ENCODE peak calls at places on chromosomes 12 and 14, in eight cellular contexts. One of them, this sample, is unnamed.

GRCh38 chr12:32478858-32479257 is 79.5 kb downstream of the FGD4 start:
- DNase-seq in left ventricle myocardium inferior: no peak
- DNase-seq in neural progenitor cell: no peak
- DNase-seq in OCI-LY7: no peak
- DNase-seq in neuronal stem cell: no peak
- DNase-seq in gastrocnemius medialis: no peak
- DNase-seq in CD4-positive, alpha-beta memory T cell: no peak
- DNase-seq in aorta: no peak
- DNase-seq in this sample: no peak

GRCh38 chr12:93442411-93443340 is 929 bp upstream of the UBE2N start:
- DNase-seq in OCI-LY7: no peak
- DNase-seq in neuronal stem cell: no peak
- DNase-seq in aorta: no peak
- DNase-seq in gastrocnemius medialis: no peak
- DNase-seq in CD4-positive, alpha-beta memory T cell: no peak
- DNase-seq in neural progenitor cell: peak; percentile 15
- DNase-seq in left ventricle myocardium inferior: no peak
- DNase-seq in this sample: no peak

GRCh38 chr12:49946086-49946485 is 4.5 kb upstream of the AQP2 start:
- DNase-seq in neural progenitor cell: no peak
- DNase-seq in CD4-positive, alpha-beta memory T cell: no peak
- DNase-seq in left ventricle myocardium inferior: no peak
- DNase-seq in gastrocnemius medialis: no peak
- DNase-seq in aorta: no peak
- DNase-seq in OCI-LY7: no peak
- DNase-seq in neuronal stem cell: no peak
- DNase-seq in this sample: no peak

GRCh38 chr12:76259660-76260389 is 88.4 kb downstream of the BBS10 start:
- DNase-seq in neuronal stem cell: no peak
- DNase-seq in left ventricle myocardium inferior: no peak
- DNase-seq in aorta: no peak
- DNase-seq in neural progenitor cell: no peak
- DNase-seq in CD4-positive, alpha-beta memory T cell: no peak
- DNase-seq in gastrocnemius medialis: peak; percentile 50
- DNase-seq in OCI-LY7: peak; percentile 28
- DNase-seq in this sample: no peak

GRCh38 chr12:120835304-120835612 is 68.9 kb downstream of the SPPL3 start:
- DNase-seq in gastrocnemius medialis: no peak
- DNase-seq in left ventricle myocardium inferior: no peak
- DNase-seq in aorta: no peak
- DNase-seq in OCI-LY7: no peak
- DNase-seq in CD4-positive, alpha-beta memory T cell: no peak
- DNase-seq in neuronal stem cell: no peak
- DNase-seq in neural progenitor cell: no peak
- DNase-seq in this sample: no peak

GRCh38 chr14:49621114-49621881 is 699 bp downstream of the MGAT2 start:
- DNase-seq in aorta: peak; percentile 94
- DNase-seq in neural progenitor cell: peak; percentile 79
- DNase-seq in CD4-positive, alpha-beta memory T cell: no peak
- DNase-seq in OCI-LY7: peak; percentile 86
- DNase-seq in neuronal stem cell: no peak
- DNase-seq in left ventricle myocardium inferior: peak; percentile 71
- DNase-seq in gastrocnemius medialis: peak; percentile 29
- DNase-seq in this sample: peak; percentile 87

GRCh38 chr12:3313655-3314305 is 177.2 kb upstream of the PRMT8 start:
- DNase-seq in gastrocnemius medialis: no peak
- DNase-seq in OCI-LY7: peak; percentile 40
- DNase-seq in neural progenitor cell: peak; percentile 74
- DNase-seq in left ventricle myocardium inferior: no peak
- DNase-seq in neuronal stem cell: peak; percentile 23
- DNase-seq in CD4-positive, alpha-beta memory T cell: peak; percentile 4
- DNase-seq in aorta: no peak
- DNase-seq in this sample: no peak

GRCh38 chr12:51270067-51270846 is at the start of gene SMAGP:
- DNase-seq in OCI-LY7: peak; percentile 66
- DNase-seq in aorta: peak; percentile 84
- DNase-seq in neuronal stem cell: peak; percentile 62
- DNase-seq in CD4-positive, alpha-beta memory T cell: peak; percentile 36
- DNase-seq in left ventricle myocardium inferior: peak; percentile 62
- DNase-seq in neural progenitor cell: peak; percentile 89
- DNase-seq in gastrocnemius medialis: no peak
- DNase-seq in this sample: no peak

GRCh38 chr14:73239463-73240241 is 2.3 kb downstream of the PAPLN start:
- DNase-seq in neural progenitor cell: peak; percentile 67
- DNase-seq in CD4-positive, alpha-beta memory T cell: no peak
- DNase-seq in OCI-LY7: no peak
- DNase-seq in neuronal stem cell: no peak
- DNase-seq in left ventricle myocardium inferior: peak; percentile 51
- DNase-seq in gastrocnemius medialis: no peak
- DNase-seq in aorta: peak; percentile 81
- DNase-seq in this sample: peak; percentile 77

GRCh38 chr12:48037267-48037915 is 33.1 kb upstream of the COL2A1 start:
- DNase-seq in aorta: no peak
- DNase-seq in left ventricle myocardium inferior: no peak
- DNase-seq in OCI-LY7: no peak
- DNase-seq in neural progenitor cell: peak; percentile 95
- DNase-seq in neuronal stem cell: peak; percentile 88
- DNase-seq in gastrocnemius medialis: no peak
- DNase-seq in CD4-positive, alpha-beta memory T cell: no peak
- DNase-seq in this sample: no peak

GRCh38 chr12:78338054-78338785 is 507.5 kb downstream of the NAV3 start:
- DNase-seq in aorta: no peak
- DNase-seq in left ventricle myocardium inferior: no peak
- DNase-seq in OCI-LY7: no peak
- DNase-seq in CD4-positive, alpha-beta memory T cell: no peak
- DNase-seq in neuronal stem cell: no peak
- DNase-seq in neural progenitor cell: no peak
- DNase-seq in gastrocnemius medialis: no peak
- DNase-seq in this sample: no peak

GRCh38 chr14:95388699-95389098 is 69.0 kb upstream of the CLMN start:
- DNase-seq in OCI-LY7: no peak
- DNase-seq in CD4-positive, alpha-beta memory T cell: no peak
- DNase-seq in neural progenitor cell: no peak
- DNase-seq in gastrocnemius medialis: no peak
- DNase-seq in aorta: no peak
- DNase-seq in neuronal stem cell: no peak
- DNase-seq in left ventricle myocardium inferior: no peak
- DNase-seq in this sample: peak; percentile 25

GRCh38 chr12:70178038-70178437 is 65.2 kb upstream of the CNOT2 start:
- DNase-seq in CD4-positive, alpha-beta memory T cell: no peak
- DNase-seq in neuronal stem cell: no peak
- DNase-seq in aorta: no peak
- DNase-seq in left ventricle myocardium inferior: no peak
- DNase-seq in OCI-LY7: no peak
- DNase-seq in gastrocnemius medialis: no peak
- DNase-seq in neural progenitor cell: no peak
- DNase-seq in this sample: no peak

GRCh38 chr14:81676395-81676794 is 142.7 kb upstream of the SEL1L start:
- DNase-seq in OCI-LY7: no peak
- DNase-seq in left ventricle myocardium inferior: no peak
- DNase-seq in CD4-positive, alpha-beta memory T cell: no peak
- DNase-seq in aorta: no peak
- DNase-seq in gastrocnemius medialis: no peak
- DNase-seq in neuronal stem cell: no peak
- DNase-seq in neural progenitor cell: no peak
- DNase-seq in this sample: no peak

GRCh38 chr14:92718659-92719058 is 29.8 kb downstream of the LGMN start:
- DNase-seq in left ventricle myocardium inferior: no peak
- DNase-seq in neuronal stem cell: no peak
- DNase-seq in OCI-LY7: no peak
- DNase-seq in aorta: no peak
- DNase-seq in CD4-positive, alpha-beta memory T cell: no peak
- DNase-seq in gastrocnemius medialis: no peak
- DNase-seq in neural progenitor cell: no peak
- DNase-seq in this sample: no peak

GRCh38 chr14:92981726-92982125 is 58.8 kb downstream of the CHGA start:
- DNase-seq in OCI-LY7: no peak
- DNase-seq in gastrocnemius medialis: no peak
- DNase-seq in aorta: peak; percentile 40
- DNase-seq in CD4-positive, alpha-beta memory T cell: no peak
- DNase-seq in neural progenitor cell: no peak
- DNase-seq in neuronal stem cell: no peak
- DNase-seq in left ventricle myocardium inferior: no peak
- DNase-seq in this sample: no peak

GRCh38 chr14:37588956-37589737 is 5.9 kb downstream of the FOXA1 start:
- DNase-seq in neuronal stem cell: no peak
- DNase-seq in CD4-positive, alpha-beta memory T cell: no peak
- DNase-seq in aorta: no peak
- DNase-seq in gastrocnemius medialis: no peak
- DNase-seq in neural progenitor cell: peak; percentile 32
- DNase-seq in left ventricle myocardium inferior: no peak
- DNase-seq in OCI-LY7: no peak
- DNase-seq in this sample: no peak

GRCh38 chr14:75223664-75224154 is 47.3 kb upstream of the TMED10 start:
- DNase-seq in aorta: no peak
- DNase-seq in OCI-LY7: peak; percentile 79
- DNase-seq in CD4-positive, alpha-beta memory T cell: no peak
- DNase-seq in left ventricle myocardium inferior: peak; percentile 30
- DNase-seq in gastrocnemius medialis: no peak
- DNase-seq in neural progenitor cell: peak; percentile 79
- DNase-seq in neuronal stem cell: peak; percentile 49
- DNase-seq in this sample: peak; percentile 59

DNA sequence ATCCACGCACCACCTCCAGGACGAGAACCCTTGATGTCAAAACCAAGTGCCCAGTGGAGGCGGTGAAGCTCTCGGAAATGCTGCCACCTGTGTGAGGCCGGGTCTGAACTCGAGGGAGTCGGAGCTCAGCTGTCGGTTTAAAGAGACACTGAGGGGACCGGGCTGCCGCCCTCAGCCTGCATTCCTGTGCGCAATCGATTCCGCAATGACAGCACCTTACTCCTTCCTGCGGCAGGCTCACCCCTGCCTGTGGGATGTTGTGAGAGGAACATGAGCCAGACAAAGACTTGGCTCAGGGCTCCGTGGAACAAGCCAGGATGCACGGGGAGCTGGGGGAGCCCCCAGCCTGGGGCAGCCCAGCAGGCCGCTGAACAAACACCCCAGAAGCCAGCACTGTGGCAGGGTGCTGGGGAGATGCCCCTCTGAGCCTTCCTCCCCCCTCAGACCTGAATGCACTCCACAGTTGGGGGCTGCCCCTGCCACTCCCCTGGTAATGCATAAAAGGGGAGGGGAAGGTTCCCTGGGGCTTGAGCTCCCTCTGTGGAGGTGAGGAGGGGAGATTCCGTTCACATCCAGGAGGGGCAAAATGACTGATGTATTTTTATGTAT is 20.5 kb downstream of the RFLNA start:
- DNase-seq in OCI-LY7: no peak
- DNase-seq in aorta: no peak
- DNase-seq in left ventricle myocardium inferior: no peak
- DNase-seq in CD4-positive, alpha-beta memory T cell: no peak
- DNase-seq in neuronal stem cell: no peak
- DNase-seq in gastrocnemius medialis: no peak
- DNase-seq in neural progenitor cell: no peak
- DNase-seq in this sample: no peak
- H3K36me3 ChIP-seq in OCI-LY7: no peaks in the 10 kb centered on the region
- H3K36me3 ChIP-seq in aorta: no peaks in the 10 kb centered on the region
- H3K36me3 ChIP-seq in left ventricle myocardium inferior: no peaks in the 10 kb centered on the region
- H3K36me3 ChIP-seq in CD4-positive, alpha-beta memory T cell: no peaks in the 10 kb centered on the region
- H3K36me3 ChIP-seq in neuronal stem cell: peaks cover 4% of the 10 kb centered on the region
- H3K36me3 ChIP-seq in gastrocnemius medialis: no peaks in the 10 kb centered on the region
- H3K36me3 ChIP-seq in neural progenitor cell: no peaks in the 10 kb centered on the region
- H3K36me3 ChIP-seq in this sample: no peaks in the 10 kb centered on the region

DNA sequence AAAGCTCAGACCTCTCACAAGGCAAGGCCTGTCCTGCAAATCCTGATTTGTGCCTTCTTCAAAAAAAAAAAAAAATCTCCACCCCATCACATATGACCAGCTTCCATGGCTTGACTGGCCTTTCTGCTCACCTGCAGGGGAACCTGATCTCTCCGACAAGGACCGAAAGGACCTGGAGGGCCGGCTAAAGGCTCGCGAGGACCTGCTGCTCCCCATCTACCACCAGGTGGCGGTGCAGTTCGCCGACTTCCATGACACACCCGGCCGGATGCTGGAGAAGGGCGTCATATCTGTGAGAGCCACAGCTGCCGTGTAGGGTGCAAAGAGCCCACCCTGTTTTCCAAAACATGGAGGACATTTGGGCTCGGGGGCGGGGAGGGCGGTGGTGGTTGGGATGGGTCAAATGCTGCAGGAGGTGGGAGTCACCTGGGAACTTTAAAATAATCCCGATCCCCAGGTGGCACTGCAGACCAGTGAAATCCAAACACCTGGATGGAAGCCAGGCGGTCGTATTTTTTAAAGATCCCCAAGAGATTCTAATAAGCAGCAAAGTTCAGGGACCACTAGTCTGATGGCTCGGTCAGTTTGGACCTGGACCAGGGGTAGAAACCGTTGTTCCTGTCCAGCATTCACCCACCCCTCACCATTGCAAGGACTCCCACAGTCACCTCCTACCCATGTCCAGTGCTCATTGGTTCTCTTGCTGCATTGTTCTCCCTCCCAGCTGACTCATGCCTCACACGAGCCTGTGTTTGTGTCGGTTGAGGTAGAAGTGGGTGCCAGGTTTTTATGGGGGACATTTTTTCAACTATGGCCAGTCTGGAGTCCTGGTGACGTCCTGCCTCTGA is 44.8 kb downstream of the FOXN4 start:
- DNase-seq in left ventricle myocardium inferior: peak; percentile 70
- DNase-seq in OCI-LY7: peak; percentile 78
- DNase-seq in neural progenitor cell: peak; percentile 92
- DNase-seq in aorta: peak; percentile 88
- DNase-seq in neuronal stem cell: peak; percentile 75
- DNase-seq in gastrocnemius medialis: no peak
- DNase-seq in CD4-positive, alpha-beta memory T cell: peak; percentile 3
- DNase-seq in this sample: peak; percentile 61
- H3K36me3 ChIP-seq in left ventricle myocardium inferior: peaks cover 96% of the 10 kb centered on the region
- H3K36me3 ChIP-seq in OCI-LY7: no peaks in the 10 kb centered on the region
- H3K36me3 ChIP-seq in neural progenitor cell: no peaks in the 10 kb centered on the region
- H3K36me3 ChIP-seq in aorta: peaks cover 6% of the 10 kb centered on the region
- H3K36me3 ChIP-seq in neuronal stem cell: peaks cover 9% of the 10 kb centered on the region
- H3K36me3 ChIP-seq in gastrocnemius medialis: peaks cover 92% of the 10 kb centered on the region
- H3K36me3 ChIP-seq in CD4-positive, alpha-beta memory T cell: no peaks in the 10 kb centered on the region
- H3K36me3 ChIP-seq in this sample: peaks cover 100% of the 10 kb centered on the region

DNA sequence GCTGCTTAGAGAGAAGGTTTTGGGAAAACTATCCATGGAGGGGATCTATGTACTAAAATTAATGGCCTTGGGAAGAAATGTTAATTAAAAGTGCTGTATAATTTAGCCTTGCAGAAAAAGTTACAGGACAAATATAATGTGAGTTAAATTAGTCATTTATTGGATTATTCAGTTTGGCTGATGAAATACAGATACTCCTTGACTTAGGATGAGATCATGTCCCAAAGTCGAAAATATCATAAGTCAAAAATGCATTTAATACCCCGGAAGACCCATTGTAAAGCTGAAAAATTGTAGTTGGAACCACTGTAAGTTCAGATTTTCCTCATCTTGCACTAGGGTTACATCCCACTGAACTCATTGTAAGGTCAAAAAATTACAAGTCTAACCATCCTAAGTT is 9.7 kb downstream of the RTRAF start:
- DNase-seq in aorta: no peak
- DNase-seq in OCI-LY7: no peak
- DNase-seq in neuronal stem cell: no peak
- DNase-seq in neural progenitor cell: no peak
- DNase-seq in left ventricle myocardium inferior: no peak
- DNase-seq in gastrocnemius medialis: no peak
- DNase-seq in CD4-positive, alpha-beta memory T cell: no peak
- DNase-seq in this sample: no peak
- H3K36me3 ChIP-seq in aorta: no peaks in the 10 kb centered on the region
- H3K36me3 ChIP-seq in OCI-LY7: peaks cover 100% of the 10 kb centered on the region
- H3K36me3 ChIP-seq in neuronal stem cell: peaks cover 100% of the 10 kb centered on the region
- H3K36me3 ChIP-seq in neural progenitor cell: peaks cover 69% of the 10 kb centered on the region
- H3K36me3 ChIP-seq in left ventricle myocardium inferior: peaks cover 72% of the 10 kb centered on the region
- H3K36me3 ChIP-seq in gastrocnemius medialis: peaks cover 76% of the 10 kb centered on the region
- H3K36me3 ChIP-seq in CD4-positive, alpha-beta memory T cell: peaks cover 55% of the 10 kb centered on the region
- H3K36me3 ChIP-seq in this sample: peaks cover 33% of the 10 kb centered on the region

GRCh38 chr12:21483531-21483930 is 17.9 kb downstream of the RECQL start:
- DNase-seq in CD4-positive, alpha-beta memory T cell: no peak
- DNase-seq in aorta: no peak
- DNase-seq in left ventricle myocardium inferior: no peak
- DNase-seq in neural progenitor cell: no peak
- DNase-seq in OCI-LY7: no peak
- DNase-seq in gastrocnemius medialis: no peak
- DNase-seq in neuronal stem cell: no peak
- DNase-seq in this sample: no peak
- H3K36me3 ChIP-seq in CD4-positive, alpha-beta memory T cell: peaks cover 45% of the 10 kb centered on the region
- H3K36me3 ChIP-seq in aorta: peaks cover 11% of the 10 kb centered on the region
- H3K36me3 ChIP-seq in left ventricle myocardium inferior: peaks cover 62% of the 10 kb centered on the region
- H3K36me3 ChIP-seq in neural progenitor cell: peaks cover 6% of the 10 kb centered on the region
- H3K36me3 ChIP-seq in OCI-LY7: peaks cover 86% of the 10 kb centered on the region
- H3K36me3 ChIP-seq in gastrocnemius medialis: peaks cover 56% of the 10 kb centered on the region
- H3K36me3 ChIP-seq in neuronal stem cell: peaks cover 91% of the 10 kb centered on the region
- H3K36me3 ChIP-seq in this sample: peaks cover 60% of the 10 kb centered on the region